ENCODE peak calls at places on chromosomes 2 and 18, in four cellular contexts. P is HepG2, X is GM12878, M is H1. D is an unnamed sample.
A peak's percentile ranks its signal among the peaks of the same experiment; 100 is the strongest.

GRCh38 chr18:70553245-70553960 is 264.6 kb downstream of the SOCS6 start:
- DNase-seq in X (no peak), P (no peak), M (no peak), D (no peak)

GRCh38 chr2:97870396-97870843 is 125.3 kb downstream of the TMEM131 start:
- DNase-seq in X (peak; percentile 87), P (peak; percentile 65), M (no peak), D (no peak)

GRCh38 chr2:36356990-36357505 is 1.5 kb downstream of the CRIM1 start:
- DNase-seq in P (peak; percentile 69), M (no peak), X (no peak), D (no peak)

GRCh38 chr18:50405582-50406271 is 30.9 kb downstream of the SKA1 start:
- DNase-seq in P (no peak), X (no peak), M (no peak), D (no peak)

GRCh38 chr2:218217366-218218309 is 649 bp downstream of the ARPC2 start:
- DNase-seq in M (no peak), X (no peak), P (peak; percentile 18), D (no peak)

GRCh38 chr2:100321181-100321880 is 970 bp downstream of the LONRF2 start:
- DNase-seq in P (no peak), X (no peak), M (no peak), D (peak; percentile 67)

GRCh38 chr2:164826293-164827243 is 15.1 kb downstream of the COBLL1 start:
- DNase-seq in P (peak; percentile 81), X (no peak), M (no peak), D (no peak)

GRCh38 chr2:221400411-221400810 is 171.7 kb downstream of the EPHA4 start:
- DNase-seq in M (no peak), P (no peak), X (no peak), D (no peak)

GRCh38 chr2:233462202-233462785 is 104.3 kb downstream of the USP40 start:
- DNase-seq in M (no peak), X (no peak), P (no peak), D (no peak)

GRCh38 chr2:31054383-31054782 is 83.9 kb downstream of the GALNT14 start:
- DNase-seq in M (no peak), X (no peak), P (no peak), D (no peak)

GRCh38 chr2:218006741-218007140 is 3.9 kb upstream of the TNS1 start:
- DNase-seq in M (no peak), P (no peak), X (no peak), D (no peak)

GRCh38 chr2:39022642-39023230 is 98.1 kb downstream of the SOS1 start:
- DNase-seq in X (no peak), P (no peak), M (no peak), D (no peak)

GRCh38 chr18:76441668-76442412 is 53.2 kb downstream of the ZNF516 start:
- DNase-seq in P (no peak), X (no peak), M (no peak), D (no peak)

GRCh38 chr2:67846341-67847070 is 216.3 kb downstream of the C1D start:
- DNase-seq in P (peak; percentile 94), M (peak; percentile 54), X (no peak), D (peak; percentile 81)

GRCh38 chr2:128779301-128780095 is 460.8 kb upstream of the HS6ST1 start:
- DNase-seq in P (no peak), X (no peak), M (no peak), D (no peak)

GRCh38 chr2:24087032-24087431 is 2.4 kb upstream of the TP53I3 start:
- DNase-seq in P (no peak), M (no peak), X (no peak), D (no peak)

GRCh38 chr18:55340998-55341397 is 247.0 kb downstream of the TCF4 start:
- DNase-seq in P (no peak), M (no peak), X (no peak), D (no peak)

GRCh38 chr2:45268631-45269030 is 259.4 kb upstream of the SIX2 start:
- DNase-seq in X (no peak), M (no peak), P (no peak), D (no peak)

GRCh38 chr2:231241755-231242507 is 43.5 kb downstream of the ARMC9 start:
- DNase-seq in X (no peak), P (no peak), M (no peak), D (no peak)

GRCh38 chr2:235685024-235685721 is 191.3 kb downstream of the AGAP1 start:
- DNase-seq in X (no peak), P (no peak), M (no peak), D (no peak)

GRCh38 chr2:28142403-28142802 is 250.3 kb upstream of the FOSL2 start:
- DNase-seq in M (no peak), X (no peak), P (no peak), D (no peak)

GRCh38 chr2:147789720-147790119 is 55.1 kb upstream of the ACVR2A start:
- DNase-seq in X (no peak), M (no peak), P (no peak), D (no peak)

GRCh38 chr2:105839793-105840192 is 95.1 kb downstream of the NCK2 start:
- DNase-seq in P (no peak), X (no peak), M (no peak), D (no peak)

GRCh38 chr18:48098538-48098937 is 168.1 kb upstream of the SMAD2 start:
- DNase-seq in M (no peak), X (no peak), P (no peak), D (no peak)

GRCh38 chr2:104872866-104873688 is 19.2 kb downstream of the POU3F3 start:
- DNase-seq in X (no peak), M (no peak), P (peak; percentile 58), D (no peak)

GRCh38 chr2:216216951-216217903 is 108.1 kb downstream of the XRCC5 start:
- DNase-seq in P (peak; percentile 49), M (no peak), X (no peak), D (no peak)

GRCh38 chr2:70081221-70081620 is 6.1 kb upstream of the PCBP1 start:
- DNase-seq in X (no peak), P (no peak), M (no peak), D (no peak)

GRCh38 chr2:75622929-75623328 is 23.7 kb upstream of the MRPL19 start:
- DNase-seq in X (no peak), M (no peak), P (no peak), D (no peak)

GRCh38 chr2:241680827-241681599 is 5.6 kb downstream of the DTYMK start:
- DNase-seq in M (no peak), X (no peak), P (no peak), D (no peak)

GRCh38 chr18:63681449-63682381 is 20.0 kb upstream of the SERPINB3 start:
- DNase-seq in P (peak; percentile 6), X (no peak), M (no peak), D (no peak)

GRCh38 chr2:56522605-56523089 is 338.9 kb downstream of the CCDC85A start:
- DNase-seq in X (no peak), P (no peak), M (no peak), D (no peak)

GRCh38 chr18:70132999-70133398 is 72.5 kb downstream of the RTTN start:
- DNase-seq in X (no peak), M (no peak), P (peak; percentile 10), D (no peak)

GRCh38 chr18:12861637-12862036 is 22.4 kb downstream of the PTPN2 start:
- DNase-seq in M (no peak), X (no peak), P (no peak), D (no peak)

DNA sequence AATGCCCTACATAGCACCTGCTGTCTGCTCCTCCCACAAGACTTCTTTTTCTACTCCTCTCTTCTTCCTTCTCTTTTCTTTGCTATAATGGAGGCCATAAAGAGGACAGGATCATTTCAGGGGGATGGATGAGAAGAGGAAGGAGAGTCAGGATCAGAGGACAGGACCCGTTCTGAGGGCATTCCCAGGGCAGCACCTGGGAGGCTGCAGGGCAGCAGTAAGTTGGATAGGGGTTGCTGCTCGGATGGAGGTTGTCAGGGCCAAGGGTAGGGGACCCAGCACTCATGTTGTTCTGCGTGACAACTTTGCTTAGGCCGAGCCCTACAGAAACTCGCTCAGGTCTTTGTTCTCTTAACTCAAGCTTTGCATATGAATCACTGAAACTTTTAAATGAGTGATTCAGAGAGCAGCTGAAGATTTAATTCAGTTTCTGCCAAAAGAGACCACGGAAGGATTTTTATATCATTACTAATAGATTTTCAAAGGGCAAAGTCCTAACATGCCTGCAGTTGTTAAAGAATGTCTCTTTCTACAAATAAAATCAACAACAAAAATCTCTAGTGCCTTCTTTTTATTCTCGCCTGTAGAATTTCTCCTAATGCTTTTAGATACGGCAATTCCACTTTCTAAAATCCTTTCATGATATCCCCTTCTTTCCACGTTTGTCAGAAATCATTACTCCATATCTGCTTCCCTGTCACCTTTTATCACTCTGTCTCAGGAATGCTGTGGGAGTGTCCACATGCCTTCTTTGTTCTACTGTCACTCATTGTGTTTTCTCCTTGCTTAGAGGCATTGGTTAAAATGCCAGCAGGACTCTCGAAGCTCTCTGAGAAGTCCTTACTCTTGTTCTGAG is 11.1 kb upstream of the GALNT5 start:
- DNase-seq in X (peak; percentile 31), M (peak; percentile 46), P (no peak), D (no peak)
- TF ChIP-seq SUZ12 in X (no peak), M (no peak), P (no peak), D (no peak)

DNA sequence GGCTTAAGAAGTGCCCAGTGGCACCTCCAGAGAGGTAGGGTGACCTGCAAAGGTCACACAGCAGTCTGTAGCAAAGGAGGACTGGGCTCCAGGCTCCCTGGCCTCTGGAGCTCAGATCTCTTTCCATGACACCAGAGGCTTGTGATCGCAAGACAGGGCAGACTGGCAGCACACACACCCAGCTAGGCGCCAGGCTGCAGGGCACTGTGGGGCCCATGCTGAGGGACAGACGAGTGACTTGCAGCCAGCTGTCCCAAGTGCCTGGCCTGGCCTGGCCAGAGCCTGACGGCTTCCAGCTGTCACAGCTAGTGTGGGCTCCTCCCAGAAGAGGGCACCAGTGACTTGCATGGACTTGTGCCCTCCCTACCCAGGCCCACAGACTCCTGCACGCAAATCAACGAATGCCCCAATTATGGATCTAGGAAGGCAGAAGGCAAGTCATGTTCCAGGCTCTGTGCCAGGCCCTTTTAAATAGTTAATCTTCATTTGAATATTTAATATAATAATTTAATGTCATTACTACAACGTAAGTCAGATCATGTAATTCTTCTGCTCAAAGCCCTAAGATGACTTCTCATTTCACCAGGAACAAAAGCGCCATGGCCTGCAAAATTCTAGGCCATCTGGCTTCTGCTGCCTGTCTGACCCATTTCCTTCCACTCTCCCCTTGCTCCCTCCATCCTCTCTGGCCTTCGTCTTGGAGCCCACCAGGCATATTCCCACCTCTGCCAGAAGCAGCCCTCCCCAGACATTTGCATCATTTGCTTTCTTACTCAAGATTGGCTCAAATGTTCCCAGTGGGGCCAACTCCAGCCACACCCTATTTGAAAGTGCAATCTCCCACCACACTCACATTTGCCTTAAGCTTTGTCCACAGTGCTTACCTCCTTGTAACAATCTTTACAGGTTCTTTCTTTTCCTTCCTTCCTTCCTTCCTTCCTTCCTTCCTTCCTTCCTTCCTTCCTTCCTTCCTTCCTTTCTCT is 3.7 kb upstream of the SPEG start:
- DNase-seq in P (peak; percentile 21), X (no peak), M (no peak), D (no peak)
- TF ChIP-seq ZNF274 in P (no peak), X (no peak), M (no peak), D (no peak)

GRCh38 chr2:148988337-148988736 is 50.2 kb upstream of the LYPD6B start:
- DNase-seq in P (no peak), M (no peak), X (no peak), D (no peak)
- H3K4me3 ChIP-seq in P (no peak overlapping the region), M (no peak overlapping the region), X (no peak overlapping the region), D (no peak overlapping the region)

DNA sequence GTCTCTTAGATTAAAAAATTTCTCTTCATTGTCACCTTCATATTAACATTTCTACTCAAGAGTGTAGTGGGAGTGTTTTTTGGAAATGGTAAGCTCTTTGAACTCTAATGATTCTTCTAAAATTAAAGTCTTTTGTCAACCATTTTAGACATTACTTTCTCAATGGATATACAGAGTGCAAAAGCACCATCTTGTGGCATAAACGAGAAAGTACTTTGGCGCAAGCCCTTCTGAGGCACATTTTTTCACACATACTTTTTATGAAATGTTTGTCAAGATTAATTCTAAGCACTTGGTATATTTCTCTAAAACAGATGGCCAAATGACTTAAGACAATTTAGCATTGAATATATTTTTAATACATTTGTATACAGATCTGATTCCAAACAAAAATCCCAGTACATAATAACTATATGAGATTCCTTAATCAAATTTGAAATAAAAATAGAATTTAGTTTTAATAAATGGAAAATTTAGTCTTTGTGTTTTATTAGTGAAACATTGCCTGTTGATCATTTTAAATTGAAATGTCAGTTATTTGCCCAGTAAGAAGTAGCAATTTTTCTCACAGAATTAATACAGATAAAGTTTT is 63.3 kb upstream of the GALNT5 start:
- DNase-seq in M (no peak), P (peak; percentile 46), X (no peak), D (peak; percentile 22)
- TF ChIP-seq SUZ12 in M (no peak), P (no peak), X (no peak), D (no peak)